ENCODE peak calls at places on chromosomes 5 and 9, in six cellular contexts. One of them, this sample, is unnamed.
A peak's percentile ranks its signal among the peaks of the same experiment; 100 is the strongest.

GRCh38 chr9:13487071-13487470 is 207.6 kb upstream of the MPDZ start:
- DNase-seq in fibroblast of lung: no peak
- DNase-seq in stimulated activated CD4-positive, alpha-beta T cell treated with anti-CD3 and anti-CD28 coated beads, Interleukin-2, amount 100 ng/mL, for 24 hours: no peak
- DNase-seq in GM19239: no peak
- DNase-seq in heart left ventricle: no peak
- DNase-seq in posterior cingulate gyrus: no peak
- DNase-seq in this sample: no peak

GRCh38 chr5:148403344-148403743 is 19.6 kb downstream of the FBXO38 start:
- DNase-seq in fibroblast of lung: no peak
- DNase-seq in stimulated activated CD4-positive, alpha-beta T cell treated with anti-CD3 and anti-CD28 coated beads, Interleukin-2, amount 100 ng/mL, for 24 hours: no peak
- DNase-seq in GM19239: no peak
- DNase-seq in heart left ventricle: no peak
- DNase-seq in posterior cingulate gyrus: no peak
- DNase-seq in this sample: no peak

GRCh38 chr5:116524966-116525365 is 49.7 kb downstream of the SEMA6A start:
- DNase-seq in fibroblast of lung: no peak
- DNase-seq in stimulated activated CD4-positive, alpha-beta T cell treated with anti-CD3 and anti-CD28 coated beads, Interleukin-2, amount 100 ng/mL, for 24 hours: no peak
- DNase-seq in GM19239: no peak
- DNase-seq in heart left ventricle: no peak
- DNase-seq in posterior cingulate gyrus: no peak
- DNase-seq in this sample: no peak

GRCh38 chr9:35828716-35829083 is at the start of gene FAM221B:
- DNase-seq in fibroblast of lung: no peak
- DNase-seq in stimulated activated CD4-positive, alpha-beta T cell treated with anti-CD3 and anti-CD28 coated beads, Interleukin-2, amount 100 ng/mL, for 24 hours: peak; percentile 43
- DNase-seq in GM19239: no peak
- DNase-seq in heart left ventricle: no peak
- DNase-seq in posterior cingulate gyrus: no peak
- DNase-seq in this sample: peak; percentile 66

GRCh38 chr9:130634801-130635200 is 29.6 kb upstream of the PRDM12 start:
- DNase-seq in fibroblast of lung: no peak
- DNase-seq in stimulated activated CD4-positive, alpha-beta T cell treated with anti-CD3 and anti-CD28 coated beads, Interleukin-2, amount 100 ng/mL, for 24 hours: no peak
- DNase-seq in GM19239: no peak
- DNase-seq in heart left ventricle: no peak
- DNase-seq in posterior cingulate gyrus: peak; percentile 32
- DNase-seq in this sample: no peak

GRCh38 chr9:38619556-38620447 is 594 bp downstream of the ANKRD18A start:
- DNase-seq in fibroblast of lung: no peak
- DNase-seq in stimulated activated CD4-positive, alpha-beta T cell treated with anti-CD3 and anti-CD28 coated beads, Interleukin-2, amount 100 ng/mL, for 24 hours: peak; percentile 49
- DNase-seq in GM19239: no peak
- DNase-seq in heart left ventricle: peak; percentile 28
- DNase-seq in posterior cingulate gyrus: peak; percentile 76
- DNase-seq in this sample: no peak

GRCh38 chr9:95626885-95627558 is 110.3 kb upstream of the PTCH1 start:
- DNase-seq in fibroblast of lung: no peak
- DNase-seq in stimulated activated CD4-positive, alpha-beta T cell treated with anti-CD3 and anti-CD28 coated beads, Interleukin-2, amount 100 ng/mL, for 24 hours: peak; percentile 63
- DNase-seq in GM19239: no peak
- DNase-seq in heart left ventricle: peak; percentile 81
- DNase-seq in posterior cingulate gyrus: no peak
- DNase-seq in this sample: no peak

GRCh38 chr5:12016149-12016740 is 112.0 kb upstream of the CTNND2 start:
- DNase-seq in fibroblast of lung: peak; percentile 66
- DNase-seq in stimulated activated CD4-positive, alpha-beta T cell treated with anti-CD3 and anti-CD28 coated beads, Interleukin-2, amount 100 ng/mL, for 24 hours: no peak
- DNase-seq in GM19239: no peak
- DNase-seq in heart left ventricle: no peak
- DNase-seq in posterior cingulate gyrus: peak; percentile 72
- DNase-seq in this sample: no peak

GRCh38 chr9:125524522-125524921 is 182.5 kb downstream of the MAPKAP1 start:
- DNase-seq in fibroblast of lung: no peak
- DNase-seq in stimulated activated CD4-positive, alpha-beta T cell treated with anti-CD3 and anti-CD28 coated beads, Interleukin-2, amount 100 ng/mL, for 24 hours: no peak
- DNase-seq in GM19239: no peak
- DNase-seq in heart left ventricle: no peak
- DNase-seq in posterior cingulate gyrus: no peak
- DNase-seq in this sample: no peak

GRCh38 chr9:129081388-129081889 is 528 bp downstream of the DOLPP1 start:
- DNase-seq in fibroblast of lung: peak; percentile 21
- DNase-seq in stimulated activated CD4-positive, alpha-beta T cell treated with anti-CD3 and anti-CD28 coated beads, Interleukin-2, amount 100 ng/mL, for 24 hours: peak; percentile 37
- DNase-seq in GM19239: peak; percentile 93
- DNase-seq in heart left ventricle: no peak
- DNase-seq in posterior cingulate gyrus: no peak
- DNase-seq in this sample: no peak

GRCh38 chr5:154486427-154486866 is 8.4 kb upstream of the HAND1 start:
- DNase-seq in fibroblast of lung: no peak
- DNase-seq in stimulated activated CD4-positive, alpha-beta T cell treated with anti-CD3 and anti-CD28 coated beads, Interleukin-2, amount 100 ng/mL, for 24 hours: no peak
- DNase-seq in GM19239: no peak
- DNase-seq in heart left ventricle: no peak
- DNase-seq in posterior cingulate gyrus: no peak
- DNase-seq in this sample: no peak

GRCh38 chr5:115831163-115831768 is 10.1 kb downstream of the ATG12 start:
- DNase-seq in fibroblast of lung: peak; percentile 18
- DNase-seq in stimulated activated CD4-positive, alpha-beta T cell treated with anti-CD3 and anti-CD28 coated beads, Interleukin-2, amount 100 ng/mL, for 24 hours: no peak
- DNase-seq in GM19239: no peak
- DNase-seq in heart left ventricle: no peak
- DNase-seq in posterior cingulate gyrus: no peak
- DNase-seq in this sample: peak; percentile 37

GRCh38 chr5:115398726-115399125 is 102.3 kb upstream of the CCDC112 start:
- DNase-seq in fibroblast of lung: peak; percentile 95
- DNase-seq in stimulated activated CD4-positive, alpha-beta T cell treated with anti-CD3 and anti-CD28 coated beads, Interleukin-2, amount 100 ng/mL, for 24 hours: no peak
- DNase-seq in GM19239: no peak
- DNase-seq in heart left ventricle: no peak
- DNase-seq in posterior cingulate gyrus: no peak
- DNase-seq in this sample: no peak

GRCh38 chr9:34651876-34652602 is at the start of gene IL11RA:
- DNase-seq in fibroblast of lung: peak; percentile 88
- DNase-seq in stimulated activated CD4-positive, alpha-beta T cell treated with anti-CD3 and anti-CD28 coated beads, Interleukin-2, amount 100 ng/mL, for 24 hours: peak; percentile 71
- DNase-seq in GM19239: no peak
- DNase-seq in heart left ventricle: peak; percentile 95
- DNase-seq in posterior cingulate gyrus: peak; percentile 94
- DNase-seq in this sample: peak; percentile 92